ENCODE peak calls at places on chromosomes 11 and 22, in ten cellular contexts. G is fibroblast of the aortic adventitia, S is PC-9, J is RWPE2, E is body of pancreas, F is astrocyte of the spinal cord, P is fibroblast of mammary gland, U is lower lobe of right lung, Q is trophoblast cell, L is right cardiac atrium. Y is an unnamed sample.

GRCh38 chr22:30309981-30310672 is 16.6 kb downstream of the TBC1D10A start:
- DNase-seq in Q (peak; percentile 89), F (no peak), G (peak; percentile 70), E (peak; percentile 77), U (peak; percentile 71), L (peak; percentile 67), J (no peak), S (peak; percentile 80), P (peak; percentile 45), Y (peak; percentile 71)

GRCh38 chr11:27933992-27934829 is 173.7 kb downstream of the KIF18A start:
- DNase-seq in J (peak; percentile 85), G (peak; percentile 43), E (no peak), S (no peak), F (peak; percentile 98), L (no peak), U (no peak), Q (no peak), P (peak; percentile 89), Y (peak; percentile 32)

GRCh38 chr22:47355388-47355725 is 592.9 kb downstream of the TBC1D22A start:
- DNase-seq in L (no peak), P (no peak), Q (no peak), S (no peak), G (no peak), U (no peak), J (no peak), F (no peak), E (no peak), Y (no peak)

GRCh38 chr22:46638601-46639431 is 18.6 kb downstream of the GRAMD4 start:
- DNase-seq in P (peak; percentile 44), Q (peak; percentile 30), S (no peak), G (peak; percentile 28), J (no peak), E (peak; percentile 74), U (peak; percentile 76), L (peak; percentile 77), F (no peak), Y (no peak)

GRCh38 chr11:131674051-131674755 is 303.8 kb downstream of the NTM start:
- DNase-seq in L (peak; percentile 86), J (no peak), F (peak; percentile 80), P (peak; percentile 73), G (peak; percentile 78), E (peak; percentile 72), S (peak; percentile 41), Q (peak; percentile 83), U (peak; percentile 73), Y (peak; percentile 77)

GRCh38 chr11:68655806-68656205 is 28.5 kb upstream of the GAL start:
- DNase-seq in P (no peak), L (no peak), G (no peak), E (no peak), Q (no peak), J (no peak), F (no peak), U (no peak), S (no peak), Y (no peak)

GRCh38 chr22:38316340-38317236 is 645 bp downstream of the CSNK1E start:
- DNase-seq in G (peak; percentile 58), Q (peak; percentile 48), J (no peak), P (peak; percentile 56), U (peak; percentile 77), L (peak; percentile 90), F (peak; percentile 66), S (no peak), E (peak; percentile 69), Y (peak; percentile 59)

GRCh38 chr22:28773461-28773867 is 969 bp downstream of the CCDC117 start:
- DNase-seq in G (peak; percentile 41), E (no peak), J (no peak), F (peak; percentile 52), U (no peak), Q (no peak), S (no peak), P (peak; percentile 72), L (no peak), Y (no peak)

GRCh38 chr22:27602390-27602789 is 199.2 kb downstream of the MN1 start:
- DNase-seq in L (no peak), S (no peak), P (no peak), Q (no peak), F (no peak), J (no peak), G (no peak), E (no peak), U (no peak), Y (no peak)

GRCh38 chr22:27603111-27603822 is 198.3 kb downstream of the MN1 start:
- DNase-seq in S (no peak), J (no peak), G (peak; percentile 38), Q (no peak), U (no peak), L (no peak), F (no peak), P (no peak), E (no peak), Y (no peak)

GRCh38 chr22:27605390-27605789 is 196.2 kb downstream of the MN1 start:
- DNase-seq in E (no peak), U (no peak), J (no peak), G (no peak), F (no peak), L (no peak), S (no peak), Q (no peak), P (no peak), Y (no peak)

GRCh38 chr22:27601195-27601594 is 200.4 kb downstream of the MN1 start:
- DNase-seq in F (no peak), Q (no peak), L (no peak), S (no peak), U (no peak), J (no peak), P (no peak), G (peak; percentile 72), E (no peak), Y (no peak)

GRCh38 chr22:27603823-27604190 is 197.7 kb downstream of the MN1 start:
- DNase-seq in G (no peak), S (no peak), E (peak; percentile 63), L (no peak), J (no peak), F (peak; percentile 57), P (no peak), Q (peak; percentile 72), U (no peak), Y (no peak)
- H3K4me3 ChIP-seq in G (no peak overlapping the region), S (no peak overlapping the region), E (no peak overlapping the region), L (no peak overlapping the region), J (no peak overlapping the region), F (no peak overlapping the region), P (no peak overlapping the region), Q (no peak overlapping the region), U (no peak overlapping the region), Y (no peak overlapping the region)

GRCh38 chr11:32437406-32438345 is 2.3 kb upstream of the WT1 start:
- DNase-seq in G (no peak), U (no peak), P (no peak), E (no peak), F (no peak), J (no peak), L (peak; percentile 57), S (no peak), Q (no peak), Y (no peak)

GRCh38 chr11:32438883-32439487 is 3.6 kb upstream of the WT1 start:
- DNase-seq in S (no peak), U (no peak), G (no peak), Q (peak; percentile 20), E (no peak), J (no peak), P (no peak), F (no peak), L (peak; percentile 68), Y (no peak)

GRCh38 chr11:32436751-32437405 is 1.5 kb upstream of the WT1 start:
- DNase-seq in G (no peak), P (no peak), Q (no peak), L (no peak), J (no peak), U (no peak), E (no peak), S (no peak), F (no peak), Y (no peak)

GRCh38 chr11:32439488-32440210 is 4.3 kb upstream of the WT1 start:
- DNase-seq in Q (no peak), L (no peak), E (no peak), S (no peak), P (no peak), G (no peak), J (no peak), U (no peak), F (no peak), Y (no peak)

DNA sequence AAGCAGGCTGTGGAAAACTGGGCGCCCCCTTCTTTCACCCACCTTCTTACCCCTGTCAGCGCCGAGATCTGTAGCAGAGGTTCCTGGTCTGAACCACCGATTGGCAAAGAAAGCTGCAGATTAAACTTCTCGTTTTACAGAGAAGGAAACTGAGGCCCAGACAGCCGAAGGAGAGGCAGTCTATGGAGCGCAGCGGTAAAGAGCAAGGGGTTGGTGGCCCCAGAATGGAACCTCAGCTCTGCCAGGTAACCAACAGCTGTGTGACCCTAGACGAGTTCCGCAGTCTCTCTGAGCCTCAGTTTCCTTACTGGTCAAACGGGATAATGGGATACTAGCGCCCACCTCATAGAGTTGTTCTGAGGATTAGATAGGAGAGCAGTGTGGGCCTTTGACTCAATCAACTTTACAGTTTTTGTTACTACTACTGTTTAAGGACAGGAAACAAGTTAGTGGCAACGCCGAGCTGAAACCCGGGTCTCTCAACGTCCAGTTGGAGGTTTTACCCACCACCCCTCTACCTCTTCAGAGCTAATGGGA is 3.1 kb upstream of the WT1 start:
- DNase-seq in L (no peak), P (no peak), U (no peak), S (no peak), Q (no peak), F (no peak), E (no peak), J (no peak), G (no peak), Y (no peak)
- H3K4me3 ChIP-seq in L (no peak overlapping the region), P (no peak overlapping the region), U (no peak overlapping the region), S (no peak overlapping the region), Q (no peak overlapping the region), F (no peak overlapping the region), E (no peak overlapping the region), J (no peak overlapping the region), G (no peak overlapping the region), Y (no peak overlapping the region)

GRCh38 chr11:87181143-87181542 is 143.4 kb downstream of the TMEM135 start:
- DNase-seq in P (no peak), F (no peak), U (no peak), S (no peak), J (no peak), L (no peak), E (no peak), Q (no peak), G (no peak), Y (no peak)

GRCh38 chr11:87176044-87176443 is 138.3 kb downstream of the TMEM135 start:
- DNase-seq in L (no peak), S (peak; percentile 63), Q (no peak), F (peak; percentile 19), U (no peak), P (peak; percentile 50), G (no peak), J (peak; percentile 30), E (no peak), Y (no peak)

GRCh38 chr11:87185228-87185627 is 147.5 kb downstream of the TMEM135 start:
- DNase-seq in U (no peak), G (no peak), E (no peak), S (no peak), F (no peak), L (no peak), P (no peak), Q (no peak), J (no peak), Y (no peak)

GRCh38 chr11:87180743-87181142 is 143.0 kb downstream of the TMEM135 start:
- DNase-seq in U (no peak), L (no peak), S (no peak), F (peak; percentile 64), Q (peak; percentile 48), P (peak; percentile 65), E (no peak), G (peak; percentile 69), J (no peak), Y (no peak)

DNA sequence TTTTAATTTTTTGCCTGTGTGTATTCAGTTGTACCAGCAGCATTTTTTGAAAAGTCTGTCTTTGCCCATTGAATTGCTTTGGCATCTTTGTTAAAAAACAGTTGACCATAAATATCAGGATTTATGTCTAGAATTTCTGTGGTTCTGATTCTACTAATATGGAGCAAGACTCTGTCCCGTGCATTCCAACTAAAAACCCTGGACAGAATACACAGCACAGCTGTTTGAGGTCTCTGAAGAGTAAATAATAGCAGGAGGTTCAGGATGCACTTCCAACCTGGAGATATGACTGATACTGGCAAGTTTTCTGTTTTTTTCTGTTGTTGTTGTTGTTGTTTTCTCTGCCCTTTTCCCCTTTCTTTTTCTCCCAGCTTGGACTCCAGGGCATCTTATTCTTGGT is 141.9 kb downstream of the TMEM135 start:
- DNase-seq in P (no peak), U (no peak), E (no peak), G (no peak), S (no peak), Q (no peak), J (no peak), F (no peak), L (no peak), Y (no peak)
- H3K4me3 ChIP-seq in P (no peak overlapping the region), U (no peak overlapping the region), E (no peak overlapping the region), G (no peak overlapping the region), S (no peak overlapping the region), Q (no peak overlapping the region), J (no peak overlapping the region), F (no peak overlapping the region), L (no peak overlapping the region), Y (no peak overlapping the region)

DNA sequence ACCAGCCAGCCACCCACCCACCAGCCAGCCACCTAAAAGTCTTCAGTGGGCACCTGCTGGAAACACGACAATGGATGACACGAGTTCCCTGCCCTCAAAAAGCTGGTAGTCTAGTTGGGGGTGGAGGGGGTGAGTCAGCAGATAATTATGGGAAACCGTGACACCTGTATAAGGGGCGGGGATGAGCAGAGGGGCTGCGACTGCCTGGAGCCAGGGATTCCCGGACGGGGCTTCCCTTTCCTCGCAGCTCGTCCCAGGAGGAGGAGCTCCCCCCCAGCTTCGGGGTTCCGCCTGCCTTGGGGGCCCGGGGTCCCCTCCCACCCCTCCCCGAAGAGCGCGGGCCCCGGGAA is 2.3 kb upstream of the RTN4RL2 start:
- DNase-seq in L (no peak), G (no peak), P (no peak), Q (peak; percentile 42), E (no peak), S (no peak), U (no peak), F (no peak), J (no peak), Y (no peak)
- H3K4me3 ChIP-seq in L (peak overlapping the region; percentile 65), G (no peak overlapping the region), P (no peak overlapping the region), Q (no peak overlapping the region), E (no peak overlapping the region), S (peak overlapping the region; percentile 56), U (peak overlapping the region; percentile 55), F (no peak overlapping the region), J (peak overlapping the region; percentile 13), Y (no peak overlapping the region)